ENCODE peak calls at places on chromosomes 11 and 22, in four cellular contexts. One of them, this sample, is unnamed. For H3K4me1, the result is how much of the 10 kb centered on the place peaks cover.

GRCh38 chr11:128796275-128796674 is 70.8 kb downstream of the KCNJ1 start:
- DNase-seq in mesenchymal stem cell: no peak
- DNase-seq in heart left ventricle: no peak
- DNase-seq in Panc1: no peak
- DNase-seq in this sample: no peak

GRCh38 chr11:9397746-9398680 is 13.6 kb downstream of the IPO7 start:
- DNase-seq in mesenchymal stem cell: no peak
- DNase-seq in heart left ventricle: no peak
- DNase-seq in Panc1: no peak
- DNase-seq in this sample: no peak

GRCh38 chr22:29786026-29786425 is 18.9 kb downstream of the UQCR10 start:
- DNase-seq in mesenchymal stem cell: no peak
- DNase-seq in Panc1: no peak
- DNase-seq in heart left ventricle: no peak
- DNase-seq in this sample: no peak

GRCh38 chr11:9170450-9170849 is 79.1 kb upstream of the SCUBE2 start:
- DNase-seq in heart left ventricle: no peak
- DNase-seq in Panc1: no peak
- DNase-seq in mesenchymal stem cell: peak
- DNase-seq in this sample: no peak

GRCh38 chr11:128190312-128190711 is 397.0 kb downstream of the ETS1 start:
- DNase-seq in Panc1: no peak
- DNase-seq in mesenchymal stem cell: no peak
- DNase-seq in heart left ventricle: no peak
- DNase-seq in this sample: no peak

GRCh38 chr22:44526431-44527115 is 28.5 kb upstream of the RTL6 start:
- DNase-seq in Panc1: no peak
- DNase-seq in mesenchymal stem cell: peak
- DNase-seq in heart left ventricle: no peak
- DNase-seq in this sample: no peak

GRCh38 chr11:68935516-68936357 is 32.0 kb downstream of the IGHMBP2 start:
- DNase-seq in heart left ventricle: no peak
- DNase-seq in Panc1: no peak
- DNase-seq in mesenchymal stem cell: no peak
- DNase-seq in this sample: no peak

GRCh38 chr11:117976445-117976844 is 9.7 kb upstream of the IL10RA start:
- DNase-seq in heart left ventricle: no peak
- DNase-seq in Panc1: no peak
- DNase-seq in mesenchymal stem cell: no peak
- DNase-seq in this sample: no peak

GRCh38 chr22:20779014-20779812 is 5.3 kb downstream of the SERPIND1 start:
- DNase-seq in Panc1: no peak
- DNase-seq in heart left ventricle: no peak
- DNase-seq in mesenchymal stem cell: no peak
- DNase-seq in this sample: no peak

GRCh38 chr22:25066861-25067435 is 114.4 kb downstream of the KIAA1671 start:
- DNase-seq in Panc1: no peak
- DNase-seq in heart left ventricle: no peak
- DNase-seq in mesenchymal stem cell: no peak
- DNase-seq in this sample: no peak
- H3K4me1 ChIP-seq in Panc1: under half
- H3K4me1 ChIP-seq in heart left ventricle: under half
- H3K4me1 ChIP-seq in mesenchymal stem cell: under half
- H3K4me1 ChIP-seq in this sample: under half

GRCh38 chr22:47817380-47817779 is 1054.9 kb downstream of the TBC1D22A start:
- DNase-seq in Panc1: no peak
- DNase-seq in mesenchymal stem cell: no peak
- DNase-seq in heart left ventricle: no peak
- DNase-seq in this sample: no peak

GRCh38 chr22:47813661-47814060 is 1051.2 kb downstream of the TBC1D22A start:
- DNase-seq in heart left ventricle: no peak
- DNase-seq in mesenchymal stem cell: no peak
- DNase-seq in Panc1: no peak
- DNase-seq in this sample: no peak

GRCh38 chr22:47811971-47812370 is 1049.5 kb downstream of the TBC1D22A start:
- DNase-seq in Panc1: no peak
- DNase-seq in heart left ventricle: no peak
- DNase-seq in mesenchymal stem cell: no peak
- DNase-seq in this sample: no peak

GRCh38 chr22:47816121-47816915 is 1053.9 kb downstream of the TBC1D22A start:
- DNase-seq in mesenchymal stem cell: no peak
- DNase-seq in heart left ventricle: no peak
- DNase-seq in Panc1: no peak
- DNase-seq in this sample: no peak

GRCh38 chr22:47814474-47814873 is 1052.0 kb downstream of the TBC1D22A start:
- DNase-seq in heart left ventricle: no peak
- DNase-seq in Panc1: no peak
- DNase-seq in mesenchymal stem cell: no peak
- DNase-seq in this sample: no peak
- H3K4me1 ChIP-seq in heart left ventricle: under half
- H3K4me1 ChIP-seq in Panc1: under half
- H3K4me1 ChIP-seq in mesenchymal stem cell: under half
- H3K4me1 ChIP-seq in this sample: under half

GRCh38 chr11:130403301-130403804 is 25.1 kb downstream of the ADAMTS8 start:
- DNase-seq in mesenchymal stem cell: peak
- DNase-seq in heart left ventricle: peak
- DNase-seq in Panc1: peak
- DNase-seq in this sample: no peak

GRCh38 chr11:130403967-130404366 is 24.4 kb downstream of the ADAMTS8 start:
- DNase-seq in heart left ventricle: no peak
- DNase-seq in mesenchymal stem cell: no peak
- DNase-seq in Panc1: no peak
- DNase-seq in this sample: peak

GRCh38 chr11:130404727-130405126 is 23.7 kb downstream of the ADAMTS8 start:
- DNase-seq in Panc1: no peak
- DNase-seq in heart left ventricle: no peak
- DNase-seq in mesenchymal stem cell: no peak
- DNase-seq in this sample: no peak

GRCh38 chr11:130407978-130408377 is 20.4 kb downstream of the ADAMTS8 start:
- DNase-seq in mesenchymal stem cell: peak
- DNase-seq in heart left ventricle: peak
- DNase-seq in Panc1: peak
- DNase-seq in this sample: peak

DNA sequence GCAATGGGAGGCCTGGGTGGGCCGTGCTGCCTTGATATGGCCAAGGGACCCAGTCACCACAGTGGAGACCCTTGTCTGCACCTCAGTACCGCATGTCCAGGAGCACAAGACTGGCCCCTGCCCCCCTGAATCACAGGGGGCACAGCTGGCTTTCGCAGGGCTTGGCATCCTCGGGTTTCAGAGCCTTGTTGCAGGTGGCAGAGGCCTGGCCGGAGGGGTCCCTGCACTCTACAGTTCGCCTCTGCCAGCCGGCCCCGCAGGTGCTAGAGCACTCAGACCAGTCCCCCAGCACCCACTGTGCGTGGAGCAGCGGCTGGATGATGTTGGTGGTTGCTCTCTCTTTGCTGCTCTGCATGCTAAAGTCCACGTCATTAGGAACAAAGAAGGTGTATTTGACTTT is 23.0 kb downstream of the ADAMTS8 start:
- DNase-seq in heart left ventricle: no peak
- DNase-seq in Panc1: no peak
- DNase-seq in mesenchymal stem cell: no peak
- DNase-seq in this sample: no peak
- H3K4me1 ChIP-seq in heart left ventricle: under half
- H3K4me1 ChIP-seq in Panc1: under half
- H3K4me1 ChIP-seq in mesenchymal stem cell: under half
- H3K4me1 ChIP-seq in this sample: under half

GRCh38 chr11:57800444-57801184 is 39.0 kb downstream of the CTNND1 start:
- DNase-seq in Panc1: peak
- DNase-seq in mesenchymal stem cell: peak
- DNase-seq in heart left ventricle: no peak
- DNase-seq in this sample: peak
- H3K4me1 ChIP-seq in Panc1: under half
- H3K4me1 ChIP-seq in mesenchymal stem cell: under half
- H3K4me1 ChIP-seq in heart left ventricle: half or more
- H3K4me1 ChIP-seq in this sample: under half